ENCODE peak calls at places on chromosomes 2 and 18, in four cellular contexts. F is thoracic aorta, X is A549, N is tibial artery. M is an unnamed sample.

GRCh38 chr2:237270556-237270955 is 143.4 kb downstream of the COL6A3 start:
- DNase-seq in F (no peak), X (no peak), N (no peak), M (no peak)

GRCh38 chr2:211241891-211242290 is 685.5 kb downstream of the CPS1 start:
- DNase-seq in F (no peak), X (no peak), N (no peak), M (no peak)

GRCh38 chr2:67566292-67566691 is 169.2 kb downstream of the ETAA1 start:
- DNase-seq in F (no peak), X (peak), N (no peak), M (no peak)

GRCh38 chr2:45743531-45744391 is 92.3 kb downstream of the PRKCE start:
- DNase-seq in F (no peak), X (no peak), N (peak), M (no peak)

GRCh38 chr2:172484253-172484652 is 56.9 kb downstream of the ITGA6 start:
- DNase-seq in F (no peak), X (peak), N (no peak), M (no peak)

GRCh38 chr2:8631465-8632005 is 50.3 kb upstream of the ID2 start:
- DNase-seq in F (no peak), X (no peak), N (no peak), M (no peak)

GRCh38 chr2:1593371-1594205 is 150.7 kb downstream of the PXDN start:
- DNase-seq in F (no peak), X (peak), N (no peak), M (peak)

GRCh38 chr2:72112421-72112820 is 35.2 kb downstream of the CYP26B1 start:
- DNase-seq in F (no peak), X (no peak), N (no peak), M (no peak)

GRCh38 chr18:58965291-58965929 is 100.7 kb downstream of the ZNF532 start:
- DNase-seq in F (no peak), X (no peak), N (no peak), M (no peak)

GRCh38 chr2:65350714-65351113 is 81.7 kb downstream of the SPRED2 start:
- DNase-seq in F (no peak), X (peak), N (no peak), M (no peak)

GRCh38 chr2:32357545-32358482 is 991 bp downstream of the BIRC6 start:
- DNase-seq in F (peak), X (peak), N (peak), M (no peak)

GRCh38 chr2:178008636-178009289 is 63.8 kb downstream of the PDE11A start:
- DNase-seq in F (no peak), X (peak), N (no peak), M (peak)

GRCh38 chr2:69469375-69469774 is 32.1 kb upstream of the NFU1 start:
- DNase-seq in F (no peak), X (no peak), N (no peak), M (no peak)

GRCh38 chr2:63614983-63615945 is 26.5 kb downstream of the MDH1 start:
- DNase-seq in F (no peak), X (peak), N (no peak), M (peak)

GRCh38 chr2:237618449-237618848 is 8.9 kb upstream of the LRRFIP1 start:
- DNase-seq in F (no peak), X (no peak), N (no peak), M (no peak)

GRCh38 chr2:182821172-182821571 is 45.3 kb downstream of the FRZB start:
- DNase-seq in F (no peak), X (no peak), N (no peak), M (peak)

GRCh38 chr2:381919-382833 is 94.3 kb upstream of the ALKAL2 start:
- DNase-seq in F (no peak), X (no peak), N (no peak), M (no peak)

GRCh38 chr2:45120546-45120945 is 111.3 kb upstream of the SIX2 start:
- DNase-seq in F (no peak), X (no peak), N (no peak), M (no peak)

GRCh38 chr18:74142251-74142650 is 5.4 kb downstream of the FBXO15 start:
- DNase-seq in F (no peak), X (no peak), N (no peak), M (no peak)

GRCh38 chr2:104163611-104164157 is 690.2 kb upstream of the POU3F3 start:
- DNase-seq in F (no peak), X (no peak), N (no peak), M (no peak)

GRCh38 chr18:75162467-75162866 is 46.5 kb downstream of the PTGR3 start:
- DNase-seq in F (no peak), X (peak), N (no peak), M (no peak)

GRCh38 chr2:215028231-215028630 is 110.2 kb downstream of the ABCA12 start:
- DNase-seq in F (no peak), X (no peak), N (no peak), M (no peak)

GRCh38 chr2:9033385-9034175 is 30.1 kb upstream of the MBOAT2 start:
- DNase-seq in F (no peak), X (no peak), N (no peak), M (no peak)

GRCh38 chr2:180324191-180324590 is 317.1 kb upstream of the CWC22 start:
- DNase-seq in F (no peak), X (no peak), N (no peak), M (no peak)

DNA sequence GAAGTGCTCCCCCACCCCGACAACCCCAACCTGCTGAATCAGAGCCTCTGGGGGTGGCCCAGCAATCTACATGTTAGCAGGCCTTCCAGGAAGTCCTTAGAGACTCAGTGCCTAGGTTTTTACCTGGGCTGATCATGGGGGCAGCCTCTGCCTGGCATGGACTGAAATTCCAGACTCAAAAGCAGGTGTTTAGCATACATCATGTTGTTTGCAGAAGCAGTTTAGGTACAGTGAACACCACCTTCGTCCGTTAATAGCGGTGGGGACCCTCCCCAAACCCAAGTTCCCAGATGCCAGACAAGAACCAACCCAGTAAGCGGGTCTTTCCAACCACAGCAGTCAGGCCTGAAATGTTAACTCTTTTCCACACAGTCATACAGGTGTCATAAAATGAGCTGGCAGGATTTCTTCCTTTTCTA is 26.4 kb upstream of the GALR1 start:
- DNase-seq in F (no peak), X (no peak), N (no peak), M (no peak)
- H3K27ac ChIP-seq in F (no peak), X (no peak), N (no peak), M (no peak)

DNA sequence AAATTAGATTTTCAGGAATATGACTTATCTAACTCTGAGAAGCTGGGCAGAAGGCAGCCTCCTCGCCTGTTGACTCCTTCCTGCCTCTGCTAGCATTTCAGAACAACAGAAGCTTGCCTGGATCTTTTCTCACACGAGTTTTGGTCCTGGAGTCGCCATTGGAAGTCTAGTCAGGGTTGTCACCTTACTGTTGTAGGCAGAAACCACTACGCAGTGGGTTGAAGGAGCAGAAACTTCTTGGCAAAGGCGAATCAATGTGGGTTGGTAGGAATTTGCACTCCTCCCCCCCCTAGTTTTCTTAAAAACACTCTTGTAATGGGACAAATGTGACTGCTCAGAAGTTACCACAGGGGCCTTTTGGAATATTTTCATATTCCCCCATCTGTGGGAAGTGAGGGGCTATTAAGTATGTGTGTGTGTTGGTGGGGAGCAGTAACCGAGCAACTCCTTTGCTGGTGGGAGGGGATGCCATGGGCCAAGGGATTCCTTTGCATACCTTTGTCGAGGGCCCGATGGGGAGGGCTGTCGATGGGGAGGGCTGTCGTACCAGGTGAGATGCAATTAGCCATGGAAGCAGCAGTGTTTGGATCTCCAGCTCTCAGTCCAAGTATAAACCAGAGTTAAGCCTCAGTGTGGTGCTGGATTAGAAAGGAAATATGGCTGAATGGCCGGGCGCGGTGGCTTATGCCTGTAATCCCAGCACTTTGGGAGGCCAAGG is 117.4 kb downstream of the FMNL2 start:
- DNase-seq in F (no peak), X (no peak), N (no peak), M (no peak)
- H3K27ac ChIP-seq in F (no peak), X (no peak), N (no peak), M (no peak)

DNA sequence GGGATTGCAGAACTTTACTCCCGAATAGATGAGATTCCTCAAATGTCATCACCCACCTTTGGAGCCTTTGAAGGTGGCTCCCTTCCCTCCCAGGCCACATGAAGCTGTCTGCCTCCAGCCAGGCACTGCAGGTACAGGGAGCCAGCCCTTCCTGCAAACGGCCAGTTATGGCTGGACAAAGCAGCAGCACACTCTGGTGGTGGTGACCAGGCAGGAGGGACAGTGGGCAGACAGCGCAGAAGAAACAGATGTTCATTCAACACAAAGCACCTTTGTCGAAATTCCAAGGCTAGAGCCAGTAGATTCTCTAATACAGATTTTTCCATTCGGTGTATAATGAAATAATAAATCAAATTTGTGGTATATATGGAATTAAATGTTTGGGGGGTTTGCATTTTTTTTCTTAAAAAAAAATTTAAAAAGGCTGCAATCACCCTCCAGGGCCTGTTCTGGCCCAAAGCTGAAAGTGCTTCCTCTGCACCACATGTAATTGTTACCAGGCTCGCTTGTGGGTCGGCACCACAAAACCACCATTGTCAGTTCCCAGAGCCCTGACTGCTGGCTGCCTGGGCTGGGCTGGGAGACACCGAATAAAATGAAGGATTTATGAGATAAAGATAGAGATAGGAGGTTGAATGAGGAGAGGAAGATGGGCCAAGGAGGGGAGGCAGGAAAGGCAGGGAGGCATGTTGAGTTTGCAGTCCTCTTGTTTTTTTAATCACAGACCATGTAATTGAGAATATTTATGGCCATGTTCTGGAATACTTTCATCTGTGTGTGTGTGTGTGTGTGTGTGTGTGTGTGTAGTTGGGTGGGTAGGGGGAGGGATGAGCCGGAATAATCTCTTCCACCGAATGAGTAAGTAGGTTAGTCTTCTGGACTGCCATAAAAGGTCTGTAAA is 14.5 kb downstream of the NRP2 start:
- DNase-seq in F (no peak), X (peak), N (no peak), M (no peak)
- H3K27ac ChIP-seq in F (no peak), X (peak), N (no peak), M (no peak)

GRCh38 chr2:31254237-31255203 is 20.6 kb downstream of the EHD3 start:
- DNase-seq in F (no peak), X (no peak), N (no peak), M (no peak)
- H3K27ac ChIP-seq in F (no peak), X (no peak), N (no peak), M (no peak)

DNA sequence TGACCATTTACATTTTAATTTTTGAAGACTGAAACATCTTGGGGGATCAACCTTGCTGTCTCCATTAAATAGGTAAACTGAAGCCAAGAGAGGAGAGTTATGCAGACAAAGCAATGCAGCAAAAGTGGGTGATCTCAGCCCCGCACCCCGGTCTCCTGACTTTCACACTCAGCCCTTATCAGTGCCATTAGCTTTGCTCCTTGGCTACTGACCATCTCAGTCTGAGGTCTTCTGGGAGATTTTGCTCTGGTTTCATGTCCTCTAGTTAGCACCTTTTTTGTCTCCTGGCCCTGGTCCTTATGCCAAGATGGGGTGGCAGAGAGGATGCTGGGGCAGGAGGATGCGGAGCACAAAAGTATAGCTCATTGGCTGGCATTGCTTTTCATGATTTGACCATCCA is 61.4 kb downstream of the SETBP1 start:
- DNase-seq in F (no peak), X (no peak), N (no peak), M (no peak)
- H3K27ac ChIP-seq in F (no peak), X (no peak), N (no peak), M (no peak)

GRCh38 chr2:190216829-190217228 is 102.8 kb downstream of the HIBCH start:
- DNase-seq in F (no peak), X (peak), N (no peak), M (no peak)

GRCh38 chr2:190217616-190218015 is 102.0 kb downstream of the HIBCH start:
- DNase-seq in F (no peak), X (no peak), N (no peak), M (no peak)

GRCh38 chr2:190215620-190216019 is 104.0 kb downstream of the HIBCH start:
- DNase-seq in F (no peak), X (no peak), N (no peak), M (no peak)

GRCh38 chr2:190213441-190214335 is 105.9 kb downstream of the HIBCH start:
- DNase-seq in F (no peak), X (no peak), N (no peak), M (no peak)

GRCh38 chr2:190214434-190215194 is 105.0 kb downstream of the HIBCH start:
- DNase-seq in F (no peak), X (no peak), N (no peak), M (no peak)
- H3K27ac ChIP-seq in F (peak), X (no peak), N (no peak), M (no peak)

GRCh38 chr18:57846258-57846657 is 43.1 kb upstream of the ATP8B1 start:
- DNase-seq in F (no peak), X (peak), N (no peak), M (no peak)
- H3K27ac ChIP-seq in F (no peak), X (peak), N (no peak), M (no peak)

GRCh38 chr2:231807020-231807419 is 20.8 kb downstream of the COPS7B start:
- DNase-seq in F (no peak), X (no peak), N (no peak), M (no peak)

GRCh38 chr2:231800493-231801091 is 14.3 kb downstream of the COPS7B start:
- DNase-seq in F (no peak), X (peak), N (no peak), M (no peak)

GRCh38 chr2:231803739-231804138 is 17.5 kb downstream of the COPS7B start:
- DNase-seq in F (no peak), X (no peak), N (no peak), M (no peak)
- H3K27ac ChIP-seq in F (no peak), X (no peak), N (no peak), M (no peak)

M was measured in epithelial cell of prostate.